ENCODE peak calls at places on chromosomes 12 and 14, in nine cellular contexts. Z is A549, Q is stomach, J is GM12864, R is left ventricle myocardium inferior, I is PC-3, C is cardiac fibroblast, E is cardiac muscle cell, M is neuronal stem cell. S is an unnamed sample.

GRCh38 chr14:36510078-36510799 is 9.8 kb downstream of the NKX2-1 start:
- DNase-seq in J (no peak), Q (no peak), R (no peak), C (no peak), Z (no peak), E (no peak), M (no peak), I (no peak), S (no peak)

GRCh38 chr14:76129851-76130576 is 21.7 kb upstream of the GPATCH2L start:
- DNase-seq in I (no peak), E (no peak), C (no peak), Q (no peak), Z (no peak), J (no peak), R (no peak), M (no peak), S (no peak)

GRCh38 chr12:95085612-95086011 is 12.2 kb upstream of the NR2C1 start:
- DNase-seq in R (no peak), I (no peak), Q (no peak), E (no peak), M (no peak), J (no peak), Z (no peak), C (no peak), S (no peak)

GRCh38 chr14:65772901-65773574 is 360.5 kb downstream of the FUT8 start:
- DNase-seq in R (no peak), Q (no peak), J (no peak), M (no peak), E (no peak), I (no peak), C (peak; percentile 16), Z (no peak), S (no peak)

GRCh38 chr12:7162691-7163114 is 26.8 kb upstream of the PEX5 start:
- DNase-seq in M (no peak), Z (peak; percentile 56), R (no peak), E (peak; percentile 65), C (peak; percentile 15), I (peak; percentile 41), Q (peak; percentile 50), J (no peak), S (peak; percentile 26)

GRCh38 chr12:104340177-104340576 is 36.6 kb downstream of the EID3 start:
- DNase-seq in R (no peak), Q (no peak), Z (no peak), M (no peak), J (no peak), E (no peak), I (no peak), C (no peak), S (no peak)

GRCh38 chr14:32078794-32079663 is 1.9 kb downstream of the ARHGAP5 start:
- DNase-seq in Z (peak; percentile 24), M (no peak), R (no peak), C (no peak), I (peak; percentile 62), E (peak; percentile 19), J (no peak), Q (no peak), S (no peak)

GRCh38 chr14:52363001-52363704 is 49.0 kb downstream of the PTGER2 start:
- DNase-seq in M (no peak), Q (no peak), E (no peak), C (no peak), Z (no peak), I (no peak), R (no peak), J (no peak), S (no peak)

GRCh38 chr12:1918081-1918874 is at the start of gene CACNA2D4:
- DNase-seq in E (no peak), Z (no peak), M (peak; percentile 56), Q (peak; percentile 22), C (no peak), J (no peak), R (no peak), I (no peak), S (no peak)

GRCh38 chr14:87810711-87811110 is 182.3 kb downstream of the GALC start:
- DNase-seq in J (no peak), Q (no peak), M (no peak), Z (peak; percentile 21), I (peak; percentile 18), R (no peak), C (no peak), E (peak; percentile 15), S (no peak)

GRCh38 chr14:103418508-103418818 is 33.2 kb downstream of the MARK3 start:
- DNase-seq in Z (no peak), R (no peak), E (no peak), I (no peak), M (no peak), J (no peak), C (peak; percentile 76), Q (no peak), S (no peak)

GRCh38 chr14:68690106-68690960 is 102.5 kb downstream of the ZFP36L1 start:
- DNase-seq in I (no peak), C (no peak), Q (no peak), E (no peak), J (no peak), Z (no peak), M (no peak), R (no peak), S (no peak)

GRCh38 chr14:56156096-56156495 is 37.9 kb downstream of the PELI2 start:
- DNase-seq in R (no peak), E (no peak), Z (no peak), I (no peak), Q (no peak), M (no peak), J (no peak), C (no peak), S (no peak)

GRCh38 chr14:64706552-64707193 is 2.4 kb downstream of the PLEKHG3 start:
- DNase-seq in J (no peak), R (no peak), Z (peak; percentile 43), M (peak; percentile 75), I (no peak), Q (no peak), C (no peak), E (no peak), S (no peak)
- H3K4me3 ChIP-seq in J (no peak overlapping the region), R (peak overlapping the region; percentile 81), Z (peak overlapping the region; percentile 72), M (peak overlapping the region; percentile 17), I (peak overlapping the region; percentile 93), Q (no peak overlapping the region), C (no peak overlapping the region), E (no peak overlapping the region), S (no peak overlapping the region)

GRCh38 chr12:27467641-27468040 is 21.1 kb downstream of the SMCO2 start:
- DNase-seq in E (no peak), I (no peak), J (no peak), Z (no peak), M (no peak), Q (no peak), C (no peak), R (no peak), S (no peak)

GRCh38 chr12:27463826-27464554 is 17.5 kb downstream of the SMCO2 start:
- DNase-seq in I (no peak), E (no peak), Z (no peak), C (peak; percentile 95), M (no peak), R (peak; percentile 81), Q (no peak), J (no peak), S (no peak)

GRCh38 chr12:27462851-27463250 is 16.3 kb downstream of the SMCO2 start:
- DNase-seq in M (no peak), C (peak; percentile 25), E (no peak), R (peak; percentile 42), Q (no peak), J (no peak), Z (no peak), I (no peak), S (no peak)

GRCh38 chr12:27460471-27460978 is 14.0 kb downstream of the SMCO2 start:
- DNase-seq in I (peak; percentile 88), M (no peak), C (peak; percentile 81), Z (peak; percentile 39), R (no peak), J (no peak), Q (no peak), E (no peak), S (no peak)

DNA sequence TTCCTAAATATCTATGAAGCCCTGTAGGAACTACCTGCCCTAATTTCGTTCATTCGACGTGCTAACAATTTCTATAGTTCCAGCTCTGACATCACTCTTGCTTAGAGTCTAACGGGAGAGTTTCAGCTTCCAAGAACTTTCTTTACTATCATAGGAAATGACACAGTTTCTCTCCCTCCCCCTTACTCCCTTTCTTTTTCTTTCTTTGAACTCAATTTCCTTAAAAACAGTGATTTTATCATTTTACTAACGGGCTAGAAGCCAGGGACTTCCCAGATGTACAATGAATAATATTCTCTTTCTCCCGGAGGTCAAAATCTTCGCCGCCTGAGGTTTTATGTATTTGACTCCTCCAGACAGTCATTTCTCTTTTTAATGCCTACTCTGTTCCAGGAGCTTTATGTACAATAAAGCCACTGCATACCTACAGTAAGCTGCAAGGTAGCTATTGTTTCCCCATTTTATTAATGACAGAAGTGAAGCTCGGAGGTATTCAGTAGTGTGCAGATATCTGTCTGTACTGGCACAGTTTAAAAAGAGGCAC is 15.7 kb downstream of the SMCO2 start:
- DNase-seq in Q (no peak), M (no peak), J (no peak), C (peak; percentile 93), R (no peak), Z (peak; percentile 16), E (no peak), I (peak; percentile 73), S (no peak)
- H3K4me3 ChIP-seq in Q (no peak overlapping the region), M (no peak overlapping the region), J (no peak overlapping the region), C (no peak overlapping the region), R (peak overlapping the region; percentile 10), Z (no peak overlapping the region), E (no peak overlapping the region), I (peak overlapping the region; percentile 1), S (no peak overlapping the region)

GRCh38 chr12:578743-579449 is 84.3 kb downstream of the NINJ2 start:
- DNase-seq in C (peak; percentile 15), E (peak; percentile 37), Q (no peak), J (no peak), R (no peak), M (no peak), I (no peak), Z (peak; percentile 31), S (no peak)

GRCh38 chr12:576613-577110 is 86.6 kb downstream of the NINJ2 start:
- DNase-seq in C (no peak), R (no peak), E (no peak), Q (no peak), M (no peak), Z (no peak), J (no peak), I (no peak), S (no peak)

GRCh38 chr12:575129-575502 is 88.1 kb downstream of the NINJ2 start:
- DNase-seq in M (no peak), E (no peak), Z (no peak), J (no peak), Q (peak; percentile 26), C (no peak), R (no peak), I (no peak), S (no peak)

GRCh38 chr12:574475-575128 is 88.6 kb downstream of the NINJ2 start:
- DNase-seq in Z (no peak), Q (peak; percentile 8), J (no peak), M (no peak), R (no peak), E (no peak), I (no peak), C (no peak), S (no peak)

GRCh38 chr12:575948-576612 is 87.2 kb downstream of the NINJ2 start:
- DNase-seq in E (peak; percentile 69), M (peak; percentile 71), Q (peak; percentile 82), I (peak; percentile 79), R (peak; percentile 84), Z (peak; percentile 83), J (peak; percentile 29), C (peak; percentile 70), S (peak; percentile 82)
- H3K4me3 ChIP-seq in E (no peak overlapping the region), M (no peak overlapping the region), Q (peak overlapping the region; percentile 3), I (no peak overlapping the region), R (peak overlapping the region; percentile 19), Z (no peak overlapping the region), J (no peak overlapping the region), C (no peak overlapping the region), S (no peak overlapping the region)

GRCh38 chr12:65966852-65967593 is 142.7 kb downstream of the HMGA2 start:
- DNase-seq in J (no peak), C (no peak), R (no peak), I (peak; percentile 4), Z (no peak), E (no peak), M (no peak), Q (no peak), S (no peak)
- H3K4me3 ChIP-seq in J (no peak overlapping the region), C (no peak overlapping the region), R (no peak overlapping the region), I (no peak overlapping the region), Z (no peak overlapping the region), E (no peak overlapping the region), M (no peak overlapping the region), Q (no peak overlapping the region), S (no peak overlapping the region)

S was measured in CD4-positive, alpha-beta memory T cell.